ENCODE peak calls at places on chromosomes 1 and 21, in five cellular contexts. P is cardiac fibroblast; H is GM12865; A is stimulated activated CD4-positive, alpha-beta T cell treated with anti-CD3 and anti-CD28 coated beads, Interleukin-4, amount 100 ng/mL, for 1 hour; N is GM04504. W is an unnamed sample.

GRCh38 chr1:178942285-178943218 is 71.7 kb upstream of the ANGPTL1 start:
- DNase-seq in P (peak), H (no peak), A (no peak), N (no peak), W (peak)

GRCh38 chr1:155324717-155325595 is 4.3 kb downstream of the RUSC1 start:
- DNase-seq in P (peak), H (no peak), A (peak), N (no peak), W (peak)

GRCh38 chr1:160550572-160551034 is 27.5 kb upstream of the SLAMF6 start:
- DNase-seq in P (no peak), H (peak), A (peak), N (no peak), W (no peak)

GRCh38 chr1:97050501-97050900 is 328.9 kb downstream of the PTBP2 start:
- DNase-seq in P (peak), H (peak), A (no peak), N (no peak), W (peak)

GRCh38 chr21:17580319-17580718 is 32.4 kb downstream of the BTG3 start:
- DNase-seq in P (no peak), H (no peak), A (no peak), N (no peak), W (no peak)

GRCh38 chr21:27572681-27573080 is 605.8 kb upstream of the ADAMTS5 start:
- DNase-seq in P (peak), H (no peak), A (no peak), N (peak), W (peak)

GRCh38 chr1:99887890-99888289 is 37.7 kb downstream of the AGL start:
- DNase-seq in P (no peak), H (no peak), A (no peak), N (no peak), W (no peak)

GRCh38 chr1:33300673-33301072 is 20.2 kb downstream of the A3GALT2 start:
- DNase-seq in P (peak), H (no peak), A (no peak), N (peak), W (peak)

GRCh38 chr1:67383999-67384638 is 46.1 kb downstream of the SERBP1 start:
- DNase-seq in P (no peak), H (no peak), A (no peak), N (no peak), W (no peak)

GRCh38 chr1:64917328-64917861 is 49.0 kb downstream of the JAK1 start:
- DNase-seq in P (peak), H (no peak), A (no peak), N (peak), W (peak)

GRCh38 chr1:36708587-36708986 is 225.9 kb upstream of the CSF3R start:
- DNase-seq in P (no peak), H (no peak), A (no peak), N (no peak), W (no peak)

GRCh38 chr1:30706528-30706927 is 16.9 kb downstream of the MATN1 start:
- DNase-seq in P (peak), H (no peak), A (no peak), N (peak), W (no peak)

GRCh38 chr1:183281553-183282091 is 95.6 kb downstream of the LAMC2 start:
- DNase-seq in P (peak), H (peak), A (peak), N (peak), W (peak)

GRCh38 chr1:157580179-157580827 is 17.6 kb downstream of the FCRL4 start:
- DNase-seq in P (peak), H (peak), A (no peak), N (peak), W (peak)

GRCh38 chr1:235971571-235972315 is 93.1 kb downstream of the NID1 start:
- DNase-seq in P (peak), H (peak), A (peak), N (peak), W (peak)